ENCODE peak calls at places on chromosomes 2 and 18, in ten cellular contexts. H, T, B, Y, V, Z, O, X, D and P are unnamed samples. For H3K9me3, the result is how much of the 10 kb centered on the place peaks cover.

GRCh38 chr2:240531038-240531437 is 26.8 kb downstream of the ANKMY1 start:
- DNase-seq in H (no peak), T (no peak), B (no peak), Y (no peak), V (no peak), Z (no peak), O (no peak), X (no peak), D (no peak), P (peak)

GRCh38 chr2:22037274-22037673 is 913.5 kb downstream of the TDRD15 start:
- DNase-seq in H (no peak), T (peak), B (no peak), Y (no peak), V (no peak), Z (no peak), O (no peak), X (no peak), D (peak), P (no peak)

GRCh38 chr2:182870227-182870626 is 3.8 kb upstream of the FRZB start:
- DNase-seq in H (peak), T (no peak), B (no peak), Y (no peak), V (no peak), Z (no peak), O (no peak), X (no peak), D (no peak), P (no peak)

GRCh38 chr18:8705941-8706544 is 687 bp downstream of the MTCL1 start:
- DNase-seq in H (no peak), T (peak), B (no peak), Y (peak), V (peak), Z (peak), O (no peak), X (no peak), D (no peak), P (no peak)

GRCh38 chr2:72129676-72130340 is 17.9 kb downstream of the CYP26B1 start:
- DNase-seq in H (peak), T (no peak), B (no peak), Y (no peak), V (no peak), Z (no peak), O (no peak), X (no peak), D (no peak), P (no peak)

GRCh38 chr18:73479472-73479871 is 611.7 kb upstream of the NETO1 start:
- DNase-seq in H (no peak), T (no peak), B (no peak), Y (no peak), V (no peak), Z (no peak), O (no peak), X (no peak), D (no peak), P (no peak)

GRCh38 chr2:1627628-1628371 is 116.5 kb downstream of the PXDN start:
- DNase-seq in H (no peak), T (no peak), B (no peak), Y (no peak), V (no peak), Z (no peak), O (no peak), X (no peak), D (no peak), P (no peak)

GRCh38 chr2:143928613-143929012 is 591.3 kb downstream of the ZEB2 start:
- DNase-seq in H (no peak), T (no peak), B (no peak), Y (no peak), V (no peak), Z (no peak), O (no peak), X (no peak), D (no peak), P (no peak)

GRCh38 chr2:241739651-241740050 is 5.2 kb downstream of the D2HGDH start:
- DNase-seq in H (no peak), T (no peak), B (no peak), Y (peak), V (no peak), Z (no peak), O (no peak), X (peak), D (no peak), P (no peak)

GRCh38 chr2:102286041-102286440 is 25.3 kb upstream of the IL1RL1 start:
- DNase-seq in H (no peak), T (no peak), B (no peak), Y (no peak), V (no peak), Z (no peak), O (no peak), X (no peak), D (no peak), P (no peak)

GRCh38 chr18:56162871-56163270 is 475.5 kb downstream of the TXNL1 start:
- DNase-seq in H (no peak), T (no peak), B (no peak), Y (no peak), V (no peak), Z (no peak), O (no peak), X (no peak), D (no peak), P (no peak)

GRCh38 chr2:240374085-240374907 is 61.2 kb upstream of the GPC1 start:
- DNase-seq in H (peak), T (peak), B (no peak), Y (no peak), V (no peak), Z (no peak), O (peak), X (peak), D (peak), P (peak)

GRCh38 chr2:147045113-147045512 is 799.7 kb upstream of the ACVR2A start:
- DNase-seq in H (peak), T (no peak), B (no peak), Y (peak), V (no peak), Z (peak), O (peak), X (no peak), D (peak), P (peak)

DNA sequence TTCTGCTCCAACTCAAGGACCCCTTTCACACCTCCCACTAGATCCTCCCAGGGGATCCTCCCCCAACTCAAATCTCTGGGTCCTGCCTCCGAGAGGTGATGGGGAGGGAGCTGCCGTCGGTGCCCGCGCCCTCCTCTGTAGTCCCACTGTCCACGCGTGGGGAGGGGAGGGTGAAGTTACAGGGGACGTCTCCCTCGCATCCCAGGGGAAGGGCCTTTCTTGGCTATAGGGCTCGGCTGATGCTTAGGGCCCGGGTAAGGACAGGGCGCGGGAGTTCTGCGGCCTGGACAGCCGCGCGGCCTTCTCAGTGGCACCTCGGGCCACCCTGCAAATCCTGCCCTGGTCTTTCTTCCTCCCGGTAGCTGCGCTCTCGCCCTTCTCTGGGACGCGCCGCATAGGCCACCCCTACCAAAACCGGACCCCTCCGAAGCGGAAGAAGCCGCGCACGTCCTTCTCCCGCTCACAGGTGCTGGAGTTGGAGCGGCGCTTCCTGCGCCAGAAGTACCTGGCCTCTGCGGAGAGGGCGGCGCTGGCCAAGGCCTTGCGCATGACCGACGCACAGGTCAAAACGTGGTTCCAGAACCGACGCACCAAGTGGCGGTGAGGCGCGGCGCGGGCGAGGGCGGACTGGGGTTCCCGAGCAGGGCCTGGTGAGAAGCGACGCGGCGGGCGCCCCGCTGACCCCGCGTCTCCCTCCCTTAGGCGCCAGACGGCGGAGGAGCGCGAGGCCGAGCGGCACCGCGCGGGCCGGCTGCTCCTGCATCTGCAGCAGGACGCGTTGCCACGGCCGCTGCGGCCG is 1.2 kb downstream of the TLX2 start:
- DNase-seq in H (no peak), T (no peak), B (no peak), Y (no peak), V (peak), Z (no peak), O (no peak), X (no peak), D (no peak), P (no peak)
- H3K4me3 ChIP-seq in H (peak), T (no peak), B (no peak), Y (peak), V (no peak), Z (no peak), O (peak), X (no peak), D (peak), P (peak)

GRCh38 chr2:191188550-191189093 is 37.8 kb upstream of the STAT4 start:
- DNase-seq in H (no peak), T (no peak), B (no peak), Y (no peak), V (no peak), Z (no peak), O (no peak), X (no peak), D (no peak), P (no peak)
- H3K27ac ChIP-seq in H (no peak), T (no peak), B (no peak), Y (no peak), V (no peak), Z (no peak), O (no peak), X (no peak), D (no peak), P (no peak)

DNA sequence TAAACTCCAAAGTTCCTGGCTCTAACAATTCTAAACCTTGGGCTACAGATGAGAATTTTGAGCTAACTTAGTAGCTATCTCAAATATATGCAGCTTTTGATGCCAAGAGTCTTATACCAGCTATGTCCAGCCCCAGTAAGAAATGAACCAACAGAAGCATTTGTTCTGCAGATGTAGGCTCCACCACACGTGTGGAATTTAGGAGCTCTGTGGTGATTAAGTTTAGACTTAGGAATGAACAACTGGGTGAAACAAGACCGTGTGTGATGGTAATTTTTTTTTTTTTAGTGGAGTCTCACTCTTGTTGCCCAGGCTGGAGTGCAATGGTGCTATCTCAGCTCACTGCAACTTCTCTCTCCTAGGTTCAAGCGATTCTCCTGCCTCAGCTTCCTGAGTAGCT is 179.7 kb downstream of the ANKRD30B start:
- DNase-seq in H (no peak), T (no peak), B (no peak), Y (no peak), V (no peak), Z (no peak), O (no peak), X (no peak), D (no peak), P (no peak)
- H3K9me3 ChIP-seq in H (under half), T (under half), B (under half), Y (under half), V (under half), Z (under half), O (under half), X (half or more), D (under half), P (under half)

GRCh38 chr2:154557906-154558305 is 140.6 kb upstream of the KCNJ3 start:
- DNase-seq in H (no peak), T (no peak), B (no peak), Y (no peak), V (no peak), Z (no peak), O (no peak), X (no peak), D (no peak), P (no peak)
- H3K4me3 ChIP-seq in H (no peak), T (no peak), B (no peak), Y (no peak), V (no peak), Z (no peak), O (no peak), X (no peak), D (no peak), P (no peak)

DNA sequence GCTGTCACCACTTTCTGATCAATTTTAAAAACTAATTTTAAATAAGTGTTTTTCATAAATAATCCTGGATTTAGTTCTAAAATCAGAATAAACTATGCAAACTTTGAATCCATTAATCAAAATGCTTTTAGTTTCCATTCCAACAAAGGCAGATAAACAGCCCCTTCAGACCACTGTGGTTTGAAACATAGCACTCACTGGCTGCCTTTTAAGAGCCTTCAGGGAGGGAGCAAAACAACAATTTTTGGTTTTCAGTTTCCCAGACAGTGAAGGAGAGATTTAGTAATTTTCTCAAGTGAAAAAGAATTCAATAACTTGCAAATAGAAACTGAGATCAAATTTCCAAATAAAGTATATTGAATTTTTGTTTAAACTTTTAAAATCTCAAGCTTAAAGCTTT is 46.1 kb downstream of the CDK15 start:
- DNase-seq in H (no peak), T (no peak), B (no peak), Y (no peak), V (no peak), Z (peak), O (no peak), X (no peak), D (no peak), P (no peak)
- H3K27ac ChIP-seq in H (no peak), T (no peak), B (no peak), Y (no peak), V (no peak), Z (no peak), O (no peak), X (no peak), D (no peak), P (no peak)

GRCh38 chr2:89820248-89820647 is 1128.8 kb downstream of the RPIA start:
- DNase-seq in H (no peak), T (no peak), B (no peak), Y (no peak), V (no peak), Z (no peak), O (no peak), X (no peak), D (no peak), P (no peak)
- H3K9me3 ChIP-seq in H (under half), T (under half), B (half or more), Y (under half), V (under half), Z (under half), O (under half), X (half or more), D (under half), P (under half)